ENCODE peak calls at places on chromosomes 7 and 10, in seven cellular contexts. N, A, Q, O, R, S and P are unnamed samples.

GRCh38 chr10:77965294-77965693 is 38.7 kb upstream of the DLG5 start:
- DNase-seq in S (no peak), A (peak), R (no peak), Q (peak), N (peak), O (no peak), P (no peak)

GRCh38 chr7:123305840-123306375 is 106.1 kb upstream of the SLC13A1 start:
- DNase-seq in R (no peak), A (no peak), S (no peak), N (no peak), O (no peak), Q (no peak), P (no peak)

GRCh38 chr7:159177270-159178036 is 32.8 kb upstream of the VIPR2 start:
- DNase-seq in S (no peak), A (no peak), R (no peak), Q (no peak), N (no peak), O (no peak), P (no peak)

GRCh38 chr7:91598791-91599190 is 281.7 kb downstream of the MTERF1 start:
- DNase-seq in N (no peak), R (no peak), S (no peak), A (no peak), Q (no peak), O (no peak), P (no peak)

GRCh38 chr7:91082854-91083495 is 181.3 kb upstream of the FZD1 start:
- DNase-seq in O (peak), R (peak), Q (peak), A (peak), S (no peak), N (peak), P (no peak)

GRCh38 chr10:90447836-90448235 is 410.0 kb downstream of the HTR7 start:
- DNase-seq in N (no peak), A (no peak), S (no peak), R (no peak), O (no peak), Q (no peak), P (no peak)

GRCh38 chr10:132229834-132230556 is 43.2 kb downstream of the DPYSL4 start:
- DNase-seq in N (peak), O (no peak), Q (no peak), A (no peak), S (no peak), R (no peak), P (no peak)

GRCh38 chr10:119517235-119518141 is 25.0 kb downstream of the RGS10 start:
- DNase-seq in O (no peak), R (no peak), Q (peak), N (peak), A (peak), S (no peak), P (peak)

GRCh38 chr7:77456711-77457110 is 40.6 kb upstream of the GSAP start:
- DNase-seq in Q (peak), N (no peak), O (no peak), R (no peak), S (no peak), A (no peak), P (no peak)

GRCh38 chr10:43679509-43679908 is 30.8 kb upstream of the ZNF32 start:
- DNase-seq in A (peak), O (no peak), R (no peak), Q (no peak), N (peak), S (no peak), P (peak)

GRCh38 chr10:110501142-110501937 is 3.6 kb downstream of the DUSP5 start:
- DNase-seq in N (peak), S (peak), R (peak), O (peak), Q (peak), A (peak), P (peak)

GRCh38 chr10:70297224-70297623 is 13.4 kb upstream of the NPFFR1 start:
- DNase-seq in N (no peak), S (no peak), A (no peak), R (no peak), Q (no peak), O (no peak), P (no peak)
- H3K27ac ChIP-seq in N (peak), S (no peak), A (peak), R (no peak), Q (no peak), O (no peak), P (no peak)

GRCh38 chr7:154546946-154547587 is 455.9 kb downstream of the PAXIP1 start:
- DNase-seq in O (no peak), S (no peak), A (no peak), Q (no peak), R (no peak), N (no peak), P (peak)
- H3K27ac ChIP-seq in O (no peak), S (peak), A (no peak), Q (no peak), R (no peak), N (no peak), P (peak)

GRCh38 chr10:129963831-129964501 is at the start of gene EBF3:
- DNase-seq in S (no peak), Q (peak), N (peak), R (peak), O (peak), A (peak), P (no peak)
- H3K27ac ChIP-seq in S (no peak), Q (peak), N (no peak), R (no peak), O (no peak), A (no peak), P (no peak)

DNA sequence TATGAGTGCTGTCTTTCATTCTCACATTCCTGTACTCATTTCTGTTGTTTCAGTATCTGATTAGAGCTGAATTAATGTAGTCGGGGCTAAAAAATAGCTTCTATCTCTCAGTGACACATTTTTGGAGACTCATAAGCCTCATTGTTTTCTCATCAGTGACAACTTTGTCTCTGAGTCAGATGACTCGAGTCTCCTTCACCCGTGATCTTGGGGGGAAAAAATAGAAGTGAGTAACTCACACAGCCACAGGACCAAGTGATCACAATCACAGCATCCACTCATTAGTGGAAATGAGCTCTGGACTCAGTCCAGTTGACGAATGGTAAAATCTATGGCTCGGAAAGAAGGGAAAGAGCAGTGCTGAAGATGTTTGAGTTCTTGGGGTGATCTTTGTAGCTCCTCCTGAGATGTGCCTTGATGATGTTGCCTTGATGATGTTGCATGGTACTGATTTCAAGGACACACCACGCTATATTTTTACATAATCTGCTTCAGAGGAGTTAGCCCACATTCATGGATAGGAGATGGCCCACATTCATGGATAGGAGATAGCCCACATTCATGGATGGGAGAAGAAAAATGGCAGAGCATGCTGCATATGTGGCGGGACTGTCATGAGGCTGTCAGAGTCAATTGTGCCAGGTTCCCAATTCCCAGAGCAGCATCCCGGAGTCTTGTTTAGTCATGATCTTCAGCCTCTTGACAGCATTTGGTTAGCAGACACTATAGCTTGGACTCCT is 214.7 kb downstream of the CELF2 start:
- DNase-seq in R (no peak), S (no peak), A (no peak), Q (no peak), O (no peak), N (no peak), P (no peak)
- H3K27ac ChIP-seq in R (no peak), S (no peak), A (no peak), Q (no peak), O (no peak), N (no peak), P (no peak)

GRCh38 chr10:33248638-33249037 is 85.8 kb downstream of the NRP1 start:
- DNase-seq in Q (peak), N (peak), S (no peak), A (peak), O (no peak), R (no peak), P (no peak)

GRCh38 chr10:33247221-33247907 is 87.1 kb downstream of the NRP1 start:
- DNase-seq in S (no peak), A (no peak), Q (no peak), R (no peak), O (no peak), N (no peak), P (peak)

GRCh38 chr10:33249137-33249536 is 85.3 kb downstream of the NRP1 start:
- DNase-seq in S (no peak), R (no peak), O (no peak), Q (no peak), N (no peak), A (no peak), P (no peak)

GRCh38 chr10:33252324-33252723 is 82.1 kb downstream of the NRP1 start:
- DNase-seq in N (no peak), R (no peak), Q (no peak), A (no peak), O (no peak), S (no peak), P (no peak)

DNA sequence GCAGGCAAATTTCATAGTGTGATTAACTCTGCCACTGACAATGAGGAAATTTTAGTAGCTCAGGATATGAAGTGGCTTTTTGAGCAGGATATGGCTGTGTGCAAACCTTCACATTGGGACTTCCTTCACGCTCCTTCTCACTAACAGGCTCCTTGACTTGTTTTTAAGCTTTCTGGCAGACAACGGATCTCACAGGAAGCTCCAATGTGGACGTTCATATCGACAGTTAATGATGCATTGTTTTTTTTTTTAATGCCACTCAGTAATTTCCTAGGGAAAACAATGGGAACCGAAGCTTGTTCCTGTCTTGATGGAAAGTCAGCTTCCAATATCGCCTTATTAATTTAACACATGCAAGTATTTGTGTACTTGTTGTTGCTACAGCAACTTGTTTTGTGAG is 84.8 kb downstream of the NRP1 start:
- DNase-seq in Q (no peak), O (no peak), R (no peak), A (no peak), N (no peak), S (no peak), P (no peak)
- H3K27ac ChIP-seq in Q (no peak), O (no peak), R (no peak), A (peak), N (peak), S (no peak), P (no peak)

GRCh38 chr7:146735992-146736391 is 619.4 kb downstream of the CNTNAP2 start:
- DNase-seq in O (no peak), S (no peak), R (no peak), Q (no peak), A (no peak), N (no peak), P (no peak)

GRCh38 chr7:146740039-146740438 is 623.4 kb downstream of the CNTNAP2 start:
- DNase-seq in O (no peak), N (no peak), Q (no peak), R (no peak), A (no peak), S (no peak), P (no peak)

GRCh38 chr7:146731185-146731584 is 614.6 kb downstream of the CNTNAP2 start:
- DNase-seq in S (no peak), O (no peak), N (no peak), A (no peak), R (no peak), Q (no peak), P (no peak)

DNA sequence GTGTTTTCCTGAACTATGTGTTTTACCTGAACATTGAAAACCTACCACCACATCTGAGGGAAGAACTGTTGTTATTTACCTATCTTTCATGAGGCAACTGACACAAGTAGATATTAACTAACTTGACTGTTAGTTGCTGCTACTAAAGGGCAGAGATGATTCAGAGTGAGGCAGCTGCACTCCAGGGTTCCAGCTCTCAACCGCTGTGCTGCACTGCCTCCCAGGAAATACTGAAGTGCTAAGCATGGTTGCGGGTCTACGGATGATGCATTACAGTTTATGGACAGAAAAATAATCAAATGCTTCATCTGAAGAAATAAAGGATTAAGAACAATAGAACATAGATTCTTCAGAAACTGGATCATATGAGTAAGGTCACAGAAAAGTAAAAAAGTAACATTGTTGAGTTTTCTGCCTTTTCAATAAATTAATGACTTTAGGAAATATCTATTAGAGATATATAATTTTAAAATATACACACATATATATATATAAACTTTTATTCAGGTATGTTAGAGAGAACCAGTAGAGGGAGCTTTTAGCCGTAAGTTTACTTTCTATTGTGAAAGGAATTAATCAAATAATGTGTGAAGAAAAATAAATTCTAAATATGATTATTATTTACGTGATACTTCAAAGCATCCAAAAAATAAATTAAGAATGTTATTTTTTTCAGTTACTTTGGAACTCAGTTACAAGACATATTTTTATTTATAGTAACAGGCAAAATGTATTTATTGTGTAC is 620.0 kb downstream of the CNTNAP2 start:
- DNase-seq in R (no peak), N (no peak), A (peak), S (no peak), O (no peak), Q (no peak), P (no peak)
- H3K27ac ChIP-seq in R (no peak), N (no peak), A (no peak), S (no peak), O (no peak), Q (no peak), P (no peak)

GRCh38 chr10:1212571-1213141 is 156.5 kb downstream of the WDR37 start:
- DNase-seq in R (no peak), O (no peak), Q (no peak), A (no peak), S (no peak), N (no peak), P (no peak)

GRCh38 chr10:1208376-1209311 is 152.5 kb downstream of the WDR37 start:
- DNase-seq in O (no peak), R (no peak), Q (no peak), S (peak), N (no peak), A (no peak), P (no peak)

GRCh38 chr10:1211844-1212570 is 155.8 kb downstream of the WDR37 start:
- DNase-seq in A (no peak), R (no peak), S (no peak), N (no peak), O (no peak), Q (no peak), P (no peak)

GRCh38 chr10:1209355-1209979 is 153.3 kb downstream of the WDR37 start:
- DNase-seq in S (peak), Q (no peak), A (no peak), O (no peak), N (no peak), R (no peak), P (no peak)

DNA sequence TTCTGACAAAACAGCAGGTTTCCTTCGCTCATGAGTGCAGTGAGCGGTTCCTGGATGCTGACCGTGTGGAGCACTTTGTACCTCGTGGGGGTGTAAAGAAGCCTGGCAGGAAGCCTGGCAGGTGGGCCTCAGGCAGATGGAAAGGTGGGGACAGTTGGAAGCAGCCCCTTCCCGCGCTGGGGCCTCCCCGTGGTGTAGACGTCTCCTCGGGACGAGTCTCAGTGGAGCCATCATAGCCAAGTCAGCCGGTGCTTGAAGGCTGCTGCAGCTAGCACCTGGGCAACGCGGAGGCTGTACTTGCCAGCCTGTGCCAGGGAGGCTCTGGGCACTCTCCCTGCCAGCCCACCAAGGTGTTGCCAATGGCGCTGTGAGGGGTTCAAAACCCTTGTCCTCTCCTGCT is 154.5 kb downstream of the WDR37 start:
- DNase-seq in Q (no peak), O (no peak), N (no peak), A (no peak), R (no peak), S (peak), P (no peak)
- H3K27ac ChIP-seq in Q (no peak), O (no peak), N (no peak), A (no peak), R (no peak), S (no peak), P (no peak)